ENCODE peak calls at places on chromosomes 6 and 20, in four cellular contexts. X is psoas muscle, R is spleen, Q is cardiac muscle cell. U is an unnamed sample.

GRCh38 chr20:1371235-1371782 is 21.5 kb downstream of the FKBP1A start:
- DNase-seq in X (no peak), R (no peak), Q (no peak), U (no peak)

GRCh38 chr20:63858393-63859165 is 2.7 kb upstream of the ABHD16B start:
- DNase-seq in X (no peak), R (peak), Q (peak), U (no peak)

GRCh38 chr6:36727491-36728021 is 29.9 kb downstream of the RAB44 start:
- DNase-seq in X (no peak), R (peak), Q (peak), U (peak)

GRCh38 chr20:32356935-32357868 is 929 bp upstream of the ASXL1 start:
- DNase-seq in X (no peak), R (no peak), Q (peak), U (no peak)

GRCh38 chr20:9344080-9344920 is 170.1 kb upstream of the LAMP5 start:
- DNase-seq in X (no peak), R (no peak), Q (peak), U (no peak)

GRCh38 chr6:144702781-144703180 is 417.6 kb downstream of the UTRN start:
- DNase-seq in X (no peak), R (no peak), Q (no peak), U (no peak)

GRCh38 chr20:24364464-24364863 is 105.0 kb upstream of the SYNDIG1 start:
- DNase-seq in X (no peak), R (no peak), Q (no peak), U (no peak)

GRCh38 chr20:23622839-23623343 is 14.9 kb downstream of the CST3 start:
- DNase-seq in X (peak), R (no peak), Q (peak), U (peak)

GRCh38 chr20:676315-676937 is 824 bp upstream of the SCRT2 start:
- DNase-seq in X (no peak), R (no peak), Q (no peak), U (no peak)

GRCh38 chr6:82711105-82711829 is 347.6 kb downstream of the TPBG start:
- DNase-seq in X (no peak), R (no peak), Q (no peak), U (no peak)

GRCh38 chr6:82712826-82713225 is 349.2 kb downstream of the TPBG start:
- DNase-seq in X (no peak), R (no peak), Q (peak), U (peak)

DNA sequence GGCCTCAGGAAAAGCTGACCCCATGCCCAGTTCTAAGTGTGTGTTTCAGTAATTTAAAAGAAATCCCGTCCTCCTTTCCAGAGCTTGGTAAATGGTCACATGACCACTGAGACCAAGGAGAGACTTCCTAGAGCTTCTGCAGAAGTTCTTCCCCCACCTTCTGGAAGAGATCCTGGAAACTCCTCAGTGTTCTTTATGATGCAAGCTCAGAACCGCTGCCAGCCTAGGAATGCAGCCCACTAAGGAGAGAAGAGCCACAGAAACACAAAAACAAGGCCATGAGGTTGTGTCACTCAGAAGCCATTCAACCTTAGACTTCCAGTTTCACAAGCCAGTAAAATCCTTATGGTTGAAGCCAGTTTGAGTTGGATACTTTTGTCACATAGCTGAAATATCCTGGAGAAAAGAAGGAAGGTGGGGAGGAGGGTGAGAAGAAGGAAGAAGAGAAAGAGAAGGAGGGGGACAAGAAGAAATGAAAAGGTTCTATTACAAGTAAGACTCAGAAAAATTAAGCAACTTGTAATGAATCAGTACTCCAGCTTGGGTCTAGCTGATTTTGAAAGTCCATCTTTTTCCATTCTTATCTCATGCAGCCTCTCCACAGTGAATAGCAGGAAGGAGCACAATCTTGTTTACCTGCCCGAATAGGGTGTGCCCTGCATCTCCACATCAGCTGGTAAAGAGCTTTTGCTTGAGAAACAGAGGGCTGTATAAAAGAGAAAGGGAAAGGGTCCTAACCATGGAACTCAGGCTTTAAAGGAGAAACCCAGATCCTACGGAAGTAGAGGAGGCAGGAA is 348.6 kb downstream of the TPBG start:
- DNase-seq in X (peak), R (no peak), Q (peak), U (no peak)
- H3K4me3 ChIP-seq in X (no peak), R (no peak), Q (no peak), U (no peak)

DNA sequence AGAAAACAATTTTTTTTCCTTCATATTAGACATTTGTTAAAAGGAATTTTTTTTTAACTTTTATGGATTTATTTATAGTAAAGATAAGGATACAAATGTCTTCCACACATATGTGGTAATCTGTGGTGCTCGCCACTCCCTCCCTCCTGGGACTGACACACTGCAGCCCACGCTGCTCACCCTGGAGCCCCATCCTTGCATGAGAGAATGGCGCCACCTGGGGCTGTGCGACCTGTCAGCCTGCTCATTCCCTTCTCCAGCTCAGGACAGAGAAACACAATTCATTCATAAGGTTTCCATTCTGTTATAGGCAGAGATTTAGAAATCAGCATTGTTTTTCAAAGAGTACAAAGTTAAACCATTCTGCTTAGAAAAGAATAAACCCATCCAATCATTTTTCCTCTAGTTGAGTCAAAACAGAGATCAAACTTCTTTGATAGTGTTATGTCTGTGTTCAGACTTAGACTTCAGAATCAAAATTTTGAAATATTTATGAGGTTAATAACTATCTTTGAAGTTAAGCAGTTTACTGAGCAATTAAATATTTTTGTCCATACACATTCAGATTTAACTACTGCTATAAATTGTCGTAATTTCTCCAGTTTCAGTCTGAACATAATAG is 42.8 kb upstream of the DYNLRB1 start:
- DNase-seq in X (peak), R (no peak), Q (peak), U (peak)
- TF ChIP-seq CTCF in X (peak), R (peak), Q (peak), U (peak)

GRCh38 chr6:142088858-142089216 is 43.9 kb upstream of the GJE1 start:
- DNase-seq in X (no peak), R (no peak), Q (peak), U (peak)
- H3K4me3 ChIP-seq in X (no peak), R (no peak), Q (peak), U (no peak)

DNA sequence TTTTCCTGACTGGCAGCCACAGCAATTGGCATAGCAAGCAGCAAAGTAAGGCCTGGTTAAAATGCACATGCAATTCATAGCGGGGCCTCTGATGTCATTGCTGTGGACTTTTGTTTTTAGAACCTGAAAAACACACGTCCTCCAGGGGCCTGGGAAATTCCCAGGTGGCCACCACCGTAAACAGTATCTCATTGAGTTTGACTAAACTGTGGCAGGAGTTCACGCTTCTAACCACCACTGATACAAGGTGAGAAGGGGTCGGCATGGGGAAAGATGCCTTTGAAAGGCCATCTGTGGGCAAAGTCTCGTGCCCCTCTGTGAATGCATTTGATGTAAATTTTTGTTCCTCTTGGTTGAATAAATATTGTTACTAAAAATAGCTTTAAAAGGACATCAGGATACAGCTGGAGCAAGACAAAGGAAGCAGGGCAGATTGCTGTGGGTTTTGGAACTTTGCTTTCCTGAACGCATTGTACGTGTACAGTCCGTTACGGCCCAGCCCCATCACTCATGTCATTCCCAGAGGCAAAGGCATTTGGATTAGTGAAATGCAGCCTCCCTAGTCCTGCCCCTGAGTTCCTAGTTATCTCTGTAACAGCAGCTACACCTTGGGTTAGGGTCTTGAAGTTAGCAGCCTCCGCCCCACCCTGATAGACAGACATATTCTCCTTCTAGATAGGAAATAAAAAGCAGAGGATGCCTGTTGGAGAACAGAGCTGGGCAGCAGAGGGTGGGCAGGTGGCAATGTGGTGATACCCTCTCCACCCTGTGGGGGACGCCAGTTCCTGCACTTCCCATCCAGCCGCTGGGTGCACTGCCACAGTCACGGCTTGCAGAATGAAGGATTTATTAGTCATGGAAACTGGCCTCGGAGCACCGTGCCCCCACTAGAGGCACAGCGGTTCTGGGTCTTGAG is 80.3 kb downstream of the ZDHHC14 start:
- DNase-seq in X (no peak), R (no peak), Q (peak), U (no peak)
- TF ChIP-seq CTCF in X (no peak), R (peak), Q (no peak), U (no peak)

GRCh38 chr6:110357696-110358535 is at the start of gene METTL24:
- DNase-seq in X (peak), R (no peak), Q (no peak), U (no peak)
- H3K4me3 ChIP-seq in X (peak), R (peak), Q (peak), U (peak)

DNA sequence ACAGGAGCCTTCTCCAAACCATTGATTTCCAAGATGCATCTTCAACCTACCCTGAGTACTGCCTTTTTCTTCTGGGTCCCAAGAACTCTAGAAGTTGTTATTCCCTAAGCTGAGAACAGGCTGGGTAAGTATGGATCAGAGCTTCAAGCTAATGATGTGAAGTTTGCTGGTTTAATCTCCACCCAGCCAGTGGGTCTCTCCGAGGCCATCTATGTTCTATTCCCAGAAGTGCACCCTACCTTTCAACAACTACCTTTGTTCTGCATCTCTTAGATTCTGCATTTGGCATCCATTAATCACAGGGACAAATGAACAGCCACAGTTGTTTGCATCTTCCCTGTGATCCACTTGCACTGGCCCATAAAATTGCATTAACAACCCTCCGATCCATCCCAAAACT is 246.2 kb downstream of the HIVEP2 start:
- DNase-seq in X (no peak), R (no peak), Q (no peak), U (peak)
- TF ChIP-seq CTCF in X (no peak), R (no peak), Q (no peak), U (peak)

GRCh38 chr6:150266963-150267685 is 101.7 kb upstream of the IYD start:
- DNase-seq in X (no peak), R (no peak), Q (no peak), U (peak)
- H3K4me3 ChIP-seq in X (no peak), R (no peak), Q (no peak), U (no peak)

GRCh38 chr6:10081075-10081474 is 333.8 kb downstream of the TFAP2A start:
- DNase-seq in X (no peak), R (no peak), Q (no peak), U (peak)

GRCh38 chr6:10081957-10082356 is 332.9 kb downstream of the TFAP2A start:
- DNase-seq in X (no peak), R (no peak), Q (no peak), U (no peak)

GRCh38 chr6:10080561-10080960 is 334.3 kb downstream of the TFAP2A start:
- DNase-seq in X (no peak), R (no peak), Q (no peak), U (no peak)

GRCh38 chr6:10082385-10082784 is 332.5 kb downstream of the TFAP2A start:
- DNase-seq in X (no peak), R (no peak), Q (no peak), U (peak)

GRCh38 chr6:10084276-10084993 is 330.4 kb downstream of the TFAP2A start:
- DNase-seq in X (no peak), R (no peak), Q (no peak), U (peak)
- TF ChIP-seq CTCF in X (no peak), R (no peak), Q (no peak), U (peak)

GRCh38 chr6:155586036-155586557 is 130.5 kb upstream of the NOX3 start:
- DNase-seq in X (no peak), R (no peak), Q (no peak), U (no peak)
- H3K4me3 ChIP-seq in X (no peak), R (no peak), Q (no peak), U (no peak)